ENCODE peak calls at places on chromosomes 1 and 21, in ten cellular contexts. Z is lower leg skin; K is GM12865; G is NCI-H345; U is T-helper 17 cell; Y is CD4-positive, alpha-beta memory T cell; F is HTR-8/SVneo; L is CD8-positive, alpha-beta T cell; Q is SK-MEL-5; P is ELR. V is an unnamed sample.

GRCh38 chr21:41783476-41784150 is 16.8 kb upstream of the RIPK4 start:
- DNase-seq in K (no peak), Y (no peak), F (peak; percentile 53), L (no peak), Q (peak; percentile 87), Z (no peak), P (peak; percentile 94), G (peak; percentile 94), U (no peak), V (no peak)

GRCh38 chr1:234969630-234970370 is 158.8 kb downstream of the TOMM20 start:
- DNase-seq in Y (no peak), U (no peak), Z (no peak), L (no peak), G (peak; percentile 73), P (peak; percentile 77), K (no peak), F (peak; percentile 65), Q (peak; percentile 11), V (peak; percentile 55)

GRCh38 chr1:42434340-42434739 is 21.5 kb downstream of the ZMYND12 start:
- DNase-seq in K (no peak), Q (no peak), Z (no peak), P (no peak), L (no peak), Y (no peak), G (no peak), F (no peak), U (no peak), V (no peak)

GRCh38 chr21:46667191-46667734 is 31.8 kb downstream of the PRMT2 start:
- DNase-seq in P (peak; percentile 40), F (peak; percentile 36), Q (no peak), U (no peak), G (peak; percentile 65), Y (peak; percentile 11), K (peak; percentile 34), Z (no peak), L (no peak), V (peak; percentile 45)

GRCh38 chr21:17402885-17403477 is 109.9 kb upstream of the CXADR start:
- DNase-seq in G (no peak), Q (no peak), F (no peak), Y (no peak), U (no peak), L (no peak), P (no peak), Z (no peak), K (no peak), V (no peak)

GRCh38 chr1:65114312-65114711 is 33.7 kb upstream of the AK4 start:
- DNase-seq in K (no peak), G (peak; percentile 24), L (no peak), P (no peak), U (no peak), F (no peak), Q (no peak), Z (no peak), Y (no peak), V (peak; percentile 39)

GRCh38 chr1:167432780-167433179 is 85.5 kb downstream of the CD247 start:
- DNase-seq in P (no peak), Z (no peak), L (no peak), K (no peak), F (no peak), U (no peak), G (no peak), Y (no peak), Q (no peak), V (no peak)

GRCh38 chr1:232319106-232319505 is 310.8 kb downstream of the SIPA1L2 start:
- DNase-seq in Y (no peak), Q (no peak), P (no peak), Z (peak; percentile 65), L (no peak), G (peak; percentile 34), U (no peak), K (no peak), F (no peak), V (peak; percentile 63)

GRCh38 chr21:16315223-16315622 is 585.4 kb downstream of the USP25 start:
- DNase-seq in U (no peak), K (no peak), Y (no peak), P (no peak), Q (no peak), F (no peak), Z (no peak), G (no peak), L (no peak), V (no peak)

GRCh38 chr21:45846373-45847160 is 135.0 kb upstream of the COL6A1 start:
- DNase-seq in Y (no peak), Q (peak; percentile 15), F (no peak), K (no peak), Z (peak; percentile 62), U (no peak), L (no peak), P (no peak), G (no peak), V (no peak)

GRCh38 chr1:117044217-117044616 is 15.9 kb upstream of the TTF2 start:
- DNase-seq in Y (no peak), K (no peak), F (no peak), P (no peak), Z (no peak), L (no peak), U (no peak), G (no peak), Q (no peak), V (no peak)

GRCh38 chr21:37763298-37763697 is 153.0 kb downstream of the KCNJ6 start:
- DNase-seq in P (no peak), Z (no peak), Q (no peak), F (no peak), Y (no peak), U (no peak), L (no peak), G (no peak), K (no peak), V (no peak)

GRCh38 chr1:227747948-227748495 is 12.8 kb downstream of the SNAP47 start:
- DNase-seq in P (no peak), Y (no peak), U (no peak), Q (no peak), F (no peak), Z (no peak), K (no peak), G (no peak), L (no peak), V (no peak)

GRCh38 chr1:200231787-200232222 is 178.0 kb downstream of the ZNF281 start:
- DNase-seq in U (no peak), Z (no peak), Q (no peak), K (no peak), P (peak; percentile 32), F (no peak), L (no peak), G (no peak), Y (no peak), V (no peak)

GRCh38 chr21:18832950-18833349 is 429.4 kb upstream of the TMPRSS15 start:
- DNase-seq in L (no peak), Y (no peak), U (no peak), G (no peak), F (peak; percentile 41), P (peak; percentile 0), Z (no peak), Q (peak; percentile 64), K (no peak), V (no peak)

GRCh38 chr1:236545621-236546169 is 21.9 kb downstream of the LGALS8 start:
- DNase-seq in F (no peak), Y (no peak), G (no peak), Z (no peak), Q (no peak), P (no peak), U (no peak), K (no peak), L (no peak), V (no peak)

GRCh38 chr1:247241687-247242086 is 14.2 kb upstream of the VN1R5 start:
- DNase-seq in P (peak; percentile 28), U (no peak), F (no peak), K (no peak), Y (no peak), L (no peak), G (no peak), Q (no peak), Z (no peak), V (no peak)

GRCh38 chr1:211920141-211920572 is 89.6 kb upstream of the LPGAT1 start:
- DNase-seq in Q (no peak), F (no peak), G (no peak), L (no peak), Y (no peak), U (no peak), P (no peak), K (no peak), Z (no peak), V (peak; percentile 22)

GRCh38 chr1:6962956-6963915 is 178.0 kb downstream of the CAMTA1 start:
- DNase-seq in Z (peak; percentile 20), Y (peak; percentile 15), P (peak; percentile 22), U (peak; percentile 30), F (no peak), Q (peak; percentile 85), L (peak; percentile 20), K (peak; percentile 42), G (peak; percentile 100), V (peak; percentile 91)

GRCh38 chr1:157137051-157137772 is 983 bp downstream of the ETV3 start:
- DNase-seq in F (no peak), L (no peak), G (no peak), Q (peak; percentile 22), P (peak; percentile 48), Y (no peak), Z (no peak), K (peak; percentile 30), U (no peak), V (no peak)

GRCh38 chr1:101293461-101294045 is 56.7 kb downstream of the S1PR1 start:
- DNase-seq in P (peak; percentile 93), Y (peak; percentile 32), Q (no peak), L (no peak), Z (no peak), F (peak; percentile 14), G (no peak), U (peak; percentile 48), K (peak; percentile 90), V (no peak)

GRCh38 chr1:8789314-8790214 is 27.9 kb downstream of the RERE start:
- DNase-seq in K (no peak), F (no peak), U (no peak), Q (no peak), L (no peak), Z (no peak), P (no peak), Y (no peak), G (no peak), V (no peak)

V was measured in NCI-H1105 treated with DMSO at 0.1 percent for 48 hours.